ENCODE peak calls at places on chromosomes 16 and 17, in ten cellular contexts. J, X, M, W, B, T, F, H, U and S are unnamed samples.

GRCh38 chr16:67936876-67937605 is 391 bp upstream of the PSMB10 start:
- DNase-seq in J (no peak), X (peak), M (peak), W (peak), B (no peak), T (peak), F (no peak), H (no peak), U (no peak), S (no peak)

GRCh38 chr16:56294599-56294998 is 103.3 kb downstream of the GNAO1 start:
- DNase-seq in J (no peak), X (no peak), M (no peak), W (peak), B (peak), T (no peak), F (no peak), H (no peak), U (no peak), S (peak)

GRCh38 chr17:28174352-28175046 is 132.0 kb downstream of the NLK start:
- DNase-seq in J (peak), X (no peak), M (no peak), W (no peak), B (no peak), T (peak), F (no peak), H (no peak), U (no peak), S (no peak)

GRCh38 chr16:66091462-66091861 is 275.0 kb upstream of the CDH5 start:
- DNase-seq in J (no peak), X (no peak), M (no peak), W (no peak), B (peak), T (no peak), F (no peak), H (no peak), U (no peak), S (no peak)

GRCh38 chr17:74449306-74449705 is 17.1 kb upstream of the CD300A start:
- DNase-seq in J (no peak), X (no peak), M (no peak), W (no peak), B (no peak), T (no peak), F (no peak), H (peak), U (no peak), S (no peak)

GRCh38 chr17:75036643-75037268 is 10.0 kb downstream of the ATP5PD start:
- DNase-seq in J (peak), X (peak), M (peak), W (no peak), B (peak), T (no peak), F (peak), H (peak), U (peak), S (no peak)

GRCh38 chr16:29170393-29171239 is 185.8 kb downstream of the LAT start:
- DNase-seq in J (no peak), X (no peak), M (no peak), W (no peak), B (no peak), T (no peak), F (no peak), H (peak), U (no peak), S (no peak)

GRCh38 chr16:49837673-49838360 is 18.1 kb downstream of the ZNF423 start:
- DNase-seq in J (peak), X (no peak), M (no peak), W (no peak), B (no peak), T (peak), F (no peak), H (no peak), U (no peak), S (no peak)

GRCh38 chr16:77600555-77600954 is 121.8 kb upstream of the NUDT7 start:
- DNase-seq in J (no peak), X (no peak), M (no peak), W (no peak), B (no peak), T (no peak), F (no peak), H (no peak), U (no peak), S (no peak)

GRCh38 chr17:28648698-28649097 is 3.7 kb upstream of the BLTP2 start:
- DNase-seq in J (no peak), X (no peak), M (no peak), W (no peak), B (no peak), T (no peak), F (no peak), H (no peak), U (no peak), S (no peak)

GRCh38 chr16:27515874-27516353 is 33.8 kb downstream of the GTF3C1 start:
- DNase-seq in J (peak), X (no peak), M (peak), W (no peak), B (no peak), T (peak), F (peak), H (no peak), U (peak), S (peak)

GRCh38 chr17:43530303-43531081 is 15.6 kb downstream of the ETV4 start:
- DNase-seq in J (peak), X (no peak), M (peak), W (no peak), B (peak), T (peak), F (peak), H (peak), U (peak), S (peak)

GRCh38 chr16:82935781-82936180 is 309.0 kb downstream of the CDH13 start:
- DNase-seq in J (no peak), X (no peak), M (no peak), W (no peak), B (no peak), T (no peak), F (no peak), H (no peak), U (no peak), S (no peak)

GRCh38 chr17:45680360-45680759 is 103.8 kb upstream of the CRHR1 start:
- DNase-seq in J (no peak), X (no peak), M (no peak), W (no peak), B (no peak), T (no peak), F (no peak), H (no peak), U (no peak), S (no peak)

GRCh38 chr17:14919049-14919545 is 346.0 kb downstream of the PMP22 start:
- DNase-seq in J (no peak), X (no peak), M (no peak), W (no peak), B (no peak), T (peak), F (no peak), H (no peak), U (no peak), S (no peak)

GRCh38 chr16:23016372-23016771 is 132.9 kb downstream of the USP31 start:
- DNase-seq in J (no peak), X (peak), M (no peak), W (no peak), B (no peak), T (no peak), F (no peak), H (no peak), U (no peak), S (no peak)

GRCh38 chr17:3298260-3298659 is at the start of gene OR3A1:
- DNase-seq in J (no peak), X (no peak), M (no peak), W (no peak), B (no peak), T (no peak), F (no peak), H (no peak), U (no peak), S (no peak)

GRCh38 chr17:14791221-14791620 is 473.9 kb downstream of the PMP22 start:
- DNase-seq in J (no peak), X (no peak), M (no peak), W (no peak), B (peak), T (no peak), F (no peak), H (no peak), U (no peak), S (peak)

GRCh38 chr17:7041607-7042506 is 2.0 kb downstream of the SLC16A11 start:
- DNase-seq in J (no peak), X (no peak), M (no peak), W (no peak), B (no peak), T (peak), F (peak), H (no peak), U (no peak), S (no peak)

GRCh38 chr16:15518412-15519351 is 84.3 kb downstream of the BMERB1 start:
- DNase-seq in J (no peak), X (no peak), M (no peak), W (no peak), B (peak), T (peak), F (peak), H (no peak), U (no peak), S (peak)

GRCh38 chr17:7394452-7395191 is at the start of gene PLSCR3:
- DNase-seq in J (peak), X (peak), M (peak), W (peak), B (peak), T (peak), F (peak), H (peak), U (peak), S (peak)

GRCh38 chr17:47253541-47254402 is at the start of gene ITGB3:
- DNase-seq in J (peak), X (peak), M (peak), W (peak), B (peak), T (peak), F (peak), H (peak), U (peak), S (peak)

GRCh38 chr16:85492617-85492957 is 120.5 kb upstream of the GSE1 start:
- DNase-seq in J (no peak), X (no peak), M (no peak), W (no peak), B (no peak), T (peak), F (no peak), H (no peak), U (no peak), S (no peak)

GRCh38 chr16:887846-888245 is 82.9 kb downstream of the LMF1 start:
- DNase-seq in J (no peak), X (no peak), M (no peak), W (no peak), B (no peak), T (no peak), F (no peak), H (peak), U (no peak), S (no peak)

GRCh38 chr16:69199382-69199781 is 12.4 kb downstream of the SNTB2 start:
- DNase-seq in J (no peak), X (no peak), M (no peak), W (peak), B (peak), T (no peak), F (peak), H (no peak), U (no peak), S (no peak)

GRCh38 chr16:4200000-4200780 is 41.7 kb downstream of the SRL start:
- DNase-seq in J (peak), X (peak), M (peak), W (peak), B (peak), T (peak), F (peak), H (peak), U (peak), S (peak)

DNA sequence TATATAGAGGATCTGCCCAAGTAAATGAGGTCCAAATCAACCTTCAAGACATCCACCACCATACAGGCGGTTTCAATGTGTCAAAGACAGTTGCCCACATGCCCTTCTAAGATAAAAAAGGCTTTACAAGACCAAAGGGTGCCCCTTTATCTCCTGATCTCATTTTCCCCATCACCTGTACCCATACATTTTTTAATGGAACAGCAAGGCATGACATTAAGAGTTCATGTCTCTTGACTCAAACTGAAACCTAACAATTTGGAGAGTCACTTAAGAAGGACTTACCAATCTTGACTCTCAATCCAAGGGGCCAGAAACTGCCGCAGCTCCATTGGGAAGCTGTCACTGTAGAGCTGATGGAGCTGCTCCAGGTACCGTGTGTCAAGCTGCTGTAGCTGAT is 40.1 kb downstream of the STAT3 start:
- DNase-seq in J (no peak), X (no peak), M (no peak), W (no peak), B (no peak), T (no peak), F (no peak), H (no peak), U (no peak), S (no peak)
- H3K27ac ChIP-seq in J (no peak), X (peak), M (no peak), W (peak), B (no peak), T (no peak), F (no peak), H (no peak), U (no peak), S (no peak)

GRCh38 chr17:49849711-49850610 is 2.1 kb upstream of the TAC4 start:
- DNase-seq in J (no peak), X (no peak), M (no peak), W (no peak), B (no peak), T (no peak), F (no peak), H (peak), U (no peak), S (no peak)
- H3K4me3 ChIP-seq in J (no peak), X (no peak), M (no peak), W (no peak), B (no peak), T (no peak), F (no peak), H (no peak), U (no peak), S (no peak)

GRCh38 chr16:14252860-14253259 is 181.7 kb downstream of the MRTFB start:
- DNase-seq in J (no peak), X (no peak), M (no peak), W (no peak), B (no peak), T (no peak), F (no peak), H (no peak), U (no peak), S (no peak)

GRCh38 chr16:14248791-14249190 is 177.7 kb downstream of the MRTFB start:
- DNase-seq in J (no peak), X (no peak), M (no peak), W (no peak), B (no peak), T (no peak), F (no peak), H (no peak), U (no peak), S (no peak)

GRCh38 chr16:14249291-14250032 is 178.3 kb downstream of the MRTFB start:
- DNase-seq in J (peak), X (peak), M (peak), W (no peak), B (peak), T (peak), F (peak), H (no peak), U (peak), S (peak)

GRCh38 chr16:14251419-14251818 is 180.3 kb downstream of the MRTFB start:
- DNase-seq in J (no peak), X (no peak), M (no peak), W (no peak), B (no peak), T (no peak), F (no peak), H (no peak), U (no peak), S (no peak)
- H3K27ac ChIP-seq in J (no peak), X (no peak), M (no peak), W (no peak), B (no peak), T (no peak), F (no peak), H (no peak), U (no peak), S (no peak)

GRCh38 chr17:66548659-66549311 is 246.4 kb downstream of the PRKCA start:
- DNase-seq in J (no peak), X (no peak), M (no peak), W (no peak), B (no peak), T (peak), F (no peak), H (no peak), U (no peak), S (peak)
- H3K4me3 ChIP-seq in J (no peak), X (no peak), M (no peak), W (no peak), B (no peak), T (no peak), F (no peak), H (no peak), U (no peak), S (no peak)

GRCh38 chr17:65287040-65287439 is 149.9 kb downstream of the RGS9 start:
- DNase-seq in J (peak), X (no peak), M (no peak), W (no peak), B (peak), T (peak), F (no peak), H (no peak), U (no peak), S (peak)
- H3K27ac ChIP-seq in J (peak), X (no peak), M (no peak), W (no peak), B (no peak), T (no peak), F (no peak), H (no peak), U (no peak), S (no peak)

GRCh38 chr16:71461686-71462648 is at the start of gene ZNF23:
- DNase-seq in J (peak), X (peak), M (peak), W (peak), B (peak), T (peak), F (peak), H (peak), U (peak), S (peak)

GRCh38 chr16:71456801-71457200 is 5.2 kb downstream of the ZNF23 start:
- DNase-seq in J (no peak), X (no peak), M (no peak), W (no peak), B (no peak), T (no peak), F (no peak), H (no peak), U (no peak), S (no peak)

GRCh38 chr16:71459510-71459909 is 2.5 kb downstream of the ZNF23 start:
- DNase-seq in J (no peak), X (no peak), M (no peak), W (no peak), B (no peak), T (no peak), F (no peak), H (no peak), U (no peak), S (no peak)

DNA sequence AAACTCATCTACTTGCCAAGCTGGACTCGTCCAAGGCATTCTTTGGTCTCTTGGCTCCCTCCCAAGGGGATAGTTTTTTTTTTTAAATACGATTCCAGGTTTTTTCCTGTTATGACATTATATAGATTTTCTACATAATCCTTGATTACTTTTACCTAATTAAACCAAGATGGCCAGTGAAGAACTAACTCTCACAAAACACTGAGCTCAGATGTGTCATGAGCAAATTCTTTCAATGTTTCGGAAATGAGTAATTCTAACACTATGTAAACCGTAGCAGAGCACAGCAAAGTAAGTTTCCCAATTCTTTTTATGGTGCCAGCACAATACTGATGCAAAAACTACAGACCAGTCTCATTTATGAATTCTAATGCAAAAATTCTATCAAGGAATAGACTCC is 1.8 kb downstream of the ZNF23 start:
- DNase-seq in J (no peak), X (no peak), M (no peak), W (no peak), B (peak), T (no peak), F (no peak), H (no peak), U (no peak), S (no peak)
- H3K4me3 ChIP-seq in J (no peak), X (no peak), M (no peak), W (no peak), B (peak), T (no peak), F (no peak), H (no peak), U (no peak), S (no peak)

DNA sequence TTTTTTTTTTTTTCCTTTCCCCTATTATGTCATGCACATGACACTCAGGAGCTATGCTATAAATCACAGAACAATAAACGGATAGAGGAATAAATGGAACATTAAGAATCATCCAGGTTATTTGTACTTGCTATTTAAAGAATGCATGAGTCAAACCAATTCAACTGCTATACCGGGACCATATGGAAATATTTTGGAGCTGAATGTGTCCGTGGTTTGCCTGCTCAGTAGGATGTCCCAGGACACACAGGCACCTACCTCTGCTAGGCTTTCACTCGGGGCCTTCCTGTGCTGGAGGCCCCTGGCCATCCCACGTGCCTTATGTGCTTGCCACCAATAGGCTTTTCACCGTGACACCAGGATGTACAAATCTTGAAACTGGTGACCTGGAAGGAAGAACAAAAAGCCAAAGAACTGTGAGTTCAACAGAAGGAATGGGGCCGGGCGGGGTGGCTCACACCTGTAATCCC is 15.3 kb upstream of the SEC14L1 start:
- DNase-seq in J (no peak), X (no peak), M (no peak), W (peak), B (peak), T (no peak), F (no peak), H (no peak), U (no peak), S (peak)
- H3K27ac ChIP-seq in J (no peak), X (no peak), M (no peak), W (peak), B (peak), T (no peak), F (no peak), H (no peak), U (no peak), S (peak)